ENCODE peak calls at places on chromosomes 1 and 21, in four cellular contexts. Y is GM12878, B is HepG2, C is WTC11. P is an unnamed sample.

GRCh38 chr1:83857108-83857507 is 141.8 kb downstream of the TTLL7 start:
- DNase-seq in B (no peak), C (no peak), Y (no peak), P (no peak)

GRCh38 chr1:12230549-12231275 is 882 bp downstream of the VPS13D start:
- DNase-seq in Y (no peak), B (peak; percentile 27), C (peak; percentile 36), P (peak; percentile 72)

GRCh38 chr1:13697738-13698137 is 2.2 kb upstream of the PRDM2 start:
- DNase-seq in B (no peak), C (no peak), Y (no peak), P (peak; percentile 20)

GRCh38 chr1:170881268-170882265 is 53.8 kb upstream of the MROH9 start:
- DNase-seq in C (no peak), Y (peak; percentile 23), B (no peak), P (no peak)

GRCh38 chr21:32096411-32096810 is 182.4 kb downstream of the MIS18A start:
- DNase-seq in B (peak; percentile 13), C (peak; percentile 63), Y (no peak), P (peak; percentile 56)

GRCh38 chr1:8055973-8056372 is 29.9 kb upstream of the ERRFI1 start:
- DNase-seq in Y (no peak), B (peak; percentile 33), C (no peak), P (no peak)

GRCh38 chr1:198220428-198220827 is 63.6 kb downstream of the NEK7 start:
- DNase-seq in B (no peak), C (no peak), Y (no peak), P (no peak)

GRCh38 chr1:234845097-234845660 is 235.2 kb upstream of the IRF2BP2 start:
- DNase-seq in C (no peak), Y (peak; percentile 81), B (no peak), P (no peak)

GRCh38 chr1:172906778-172907592 is 143.8 kb downstream of the TNFSF18 start:
- DNase-seq in B (no peak), Y (no peak), C (no peak), P (peak; percentile 50)

GRCh38 chr1:38563985-38564735 is 295.4 kb downstream of the RRAGC start:
- DNase-seq in Y (no peak), C (no peak), B (no peak), P (no peak)

GRCh38 chr1:231160851-231161710 is 777 bp upstream of the TRIM67 start:
- DNase-seq in B (no peak), Y (no peak), C (peak; percentile 24), P (no peak)

GRCh38 chr1:14590781-14591180 is 7.7 kb upstream of the KAZN start:
- DNase-seq in B (no peak), Y (no peak), C (peak; percentile 35), P (peak; percentile 39)

GRCh38 chr1:76267631-76268030 is 193.1 kb downstream of the ST6GALNAC3 start:
- DNase-seq in Y (no peak), C (no peak), B (no peak), P (no peak)

GRCh38 chr1:62358974-62359373 is 39.7 kb upstream of the KANK4 start:
- DNase-seq in Y (no peak), C (no peak), B (no peak), P (no peak)

GRCh38 chr1:165376041-165376810 is 19.7 kb upstream of the LMX1A start:
- DNase-seq in C (peak; percentile 79), B (no peak), Y (no peak), P (peak; percentile 35)

GRCh38 chr1:105533996-105534395 is 1522.5 kb upstream of the PRMT6 start:
- DNase-seq in Y (no peak), B (no peak), C (no peak), P (no peak)

DNA sequence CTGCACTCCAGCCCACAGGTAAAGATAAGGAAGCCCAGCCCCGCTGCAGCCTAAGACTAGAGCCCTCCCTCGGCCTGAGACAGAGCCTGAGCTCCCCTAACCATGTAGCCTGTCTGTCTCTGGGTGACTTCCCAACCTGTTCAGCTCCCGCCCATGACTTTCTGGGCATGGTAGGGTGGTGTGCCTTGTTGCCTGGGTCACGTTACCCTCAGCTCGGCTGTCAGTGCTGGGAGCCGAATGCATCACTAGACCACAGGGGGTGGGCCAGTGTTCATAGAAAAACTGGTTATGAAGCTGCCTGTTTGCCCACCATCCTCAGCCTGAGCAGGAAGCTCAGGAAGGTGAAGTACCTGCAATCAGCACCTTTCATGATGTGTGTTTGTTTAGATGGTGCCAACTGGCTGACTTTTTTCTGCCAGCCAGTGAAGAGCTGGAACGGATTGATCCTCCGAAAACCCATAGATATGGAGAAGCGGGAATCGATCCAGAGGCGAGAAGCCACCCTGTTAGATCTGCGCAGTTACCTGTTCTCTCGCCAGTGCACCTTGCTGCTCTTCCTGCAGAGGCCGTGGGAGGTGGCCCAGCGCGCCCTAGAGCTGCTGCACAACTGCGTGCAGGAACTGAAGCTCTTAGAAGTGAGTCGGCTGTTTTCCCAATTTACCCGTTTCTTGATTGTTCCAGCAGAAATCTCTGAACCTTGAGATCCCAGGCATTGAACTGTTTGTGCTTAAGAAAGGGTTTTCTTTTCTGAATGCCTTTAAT is 43.9 kb upstream of the PWP2 start:
- DNase-seq in B (no peak), Y (no peak), C (no peak), P (no peak)
- TF ChIP-seq NR2C2 in B (no peak), Y (no peak), C (no peak), P (no peak)

DNA sequence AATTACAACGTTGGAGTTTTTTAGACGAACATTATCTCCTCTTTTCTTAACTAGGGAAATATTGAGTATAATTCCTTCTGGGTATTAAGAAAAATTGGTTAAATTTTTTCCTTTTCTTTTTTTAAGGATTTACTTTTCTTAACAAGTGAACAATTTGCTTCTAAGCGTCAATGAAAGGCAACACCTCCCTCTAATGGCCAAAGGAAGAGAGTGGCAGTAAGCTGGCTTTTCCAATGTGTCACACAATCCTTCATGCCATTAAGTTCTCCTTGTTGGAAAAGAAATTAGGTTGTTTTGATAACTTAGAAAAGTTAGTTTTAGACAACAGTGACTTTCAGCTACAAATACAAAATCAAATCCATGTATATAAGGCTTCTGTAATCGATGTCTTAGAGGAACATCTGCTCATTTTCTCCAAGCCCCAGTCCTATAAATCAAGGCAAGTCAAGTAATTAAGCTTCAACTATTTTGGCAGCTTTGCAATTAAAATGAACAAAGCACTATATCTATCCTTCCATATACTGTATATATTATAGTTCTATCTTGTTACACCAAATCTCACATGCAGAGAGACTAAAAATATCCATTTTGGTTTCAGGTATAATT is 62.8 kb downstream of the EDEM3 start:
- DNase-seq in B (peak; percentile 24), Y (no peak), C (no peak), P (no peak)
- TF ChIP-seq NR2C2 in B (no peak), Y (no peak), C (no peak), P (no peak)

GRCh38 chr1:245860681-245861552 is 646.2 kb downstream of the SMYD3 start:
- DNase-seq in B (no peak), C (no peak), Y (no peak), P (no peak)

GRCh38 chr1:245856944-245857531 is 650.0 kb downstream of the SMYD3 start:
- DNase-seq in B (peak; percentile 82), C (no peak), Y (no peak), P (no peak)

GRCh38 chr1:245858022-245858421 is 649.1 kb downstream of the SMYD3 start:
- DNase-seq in B (no peak), C (no peak), Y (no peak), P (no peak)

GRCh38 chr1:245858683-245859509 is 648.2 kb downstream of the SMYD3 start:
- DNase-seq in C (no peak), Y (no peak), B (no peak), P (no peak)

DNA sequence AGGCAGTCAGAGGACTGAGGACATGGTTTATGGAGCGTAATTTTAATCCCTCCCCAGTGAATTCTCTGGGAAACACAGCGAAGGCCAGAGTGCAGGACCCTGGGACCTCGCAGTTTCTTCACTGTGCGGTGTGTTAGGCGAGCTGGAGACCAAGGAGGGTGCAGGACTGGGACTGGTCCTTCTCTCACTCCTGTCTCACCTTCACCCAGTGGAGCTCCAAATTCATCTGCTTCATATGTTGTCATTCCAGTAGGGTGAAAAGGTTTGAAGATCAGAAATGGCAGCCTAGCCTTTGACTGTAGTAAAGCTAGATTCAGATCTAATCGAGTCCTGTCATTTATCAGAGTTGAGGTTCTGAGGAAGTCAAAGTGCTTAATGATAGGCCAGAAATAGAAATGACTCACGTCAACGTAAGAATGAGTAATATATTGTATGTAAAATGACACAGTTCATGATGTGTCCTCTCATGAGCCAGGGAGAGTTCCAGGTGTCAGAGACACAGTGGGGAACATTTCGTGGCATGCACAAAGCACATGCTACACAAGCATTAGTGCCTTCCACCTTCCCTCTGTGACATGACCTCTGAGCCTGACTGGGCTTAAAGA is 647.5 kb downstream of the SMYD3 start:
- DNase-seq in C (no peak), B (no peak), Y (no peak), P (no peak)
- TF ChIP-seq NR2C2 in C (no peak), B (no peak), Y (no peak), P (no peak)

GRCh38 chr1:232170909-232171308 is 459.0 kb downstream of the SIPA1L2 start:
- DNase-seq in C (no peak), Y (no peak), B (no peak), P (no peak)
- TF ChIP-seq NR2C2 in C (no peak), Y (no peak), B (no peak), P (no peak)

P was measured in K562.